ENCODE peak calls at places on chromosomes 12 and 14, in five cellular contexts. R, H, Y, I and E are unnamed samples.

GRCh38 chr12:123389560-123390351 is 5.8 kb downstream of the KMT5A start:
- DNase-seq in I (peak; percentile 68), H (peak; percentile 74), R (peak; percentile 60), Y (peak; percentile 81), E (peak; percentile 43)

GRCh38 chr14:59455411-59455810 is 9.8 kb downstream of the GPR135 start:
- DNase-seq in I (no peak), H (no peak), R (no peak), Y (peak; percentile 79), E (no peak)

GRCh38 chr12:25308761-25309160 is 58.0 kb upstream of the KRAS start:
- DNase-seq in R (peak; percentile 7), Y (peak; percentile 65), H (no peak), I (no peak), E (no peak)

GRCh38 chr12:132723764-132724140 is 13.1 kb downstream of the PGAM5 start:
- DNase-seq in R (no peak), H (no peak), I (no peak), Y (peak; percentile 53), E (no peak)

GRCh38 chr14:69320581-69321365 is 60.8 kb downstream of the GALNT16 start:
- DNase-seq in R (no peak), Y (no peak), I (no peak), H (no peak), E (no peak)

GRCh38 chr12:109818900-109819500 is 14.2 kb downstream of the TRPV4 start:
- DNase-seq in I (no peak), R (peak; percentile 91), H (no peak), Y (peak; percentile 85), E (no peak)

GRCh38 chr14:31418440-31418839 is 1.9 kb downstream of the HEATR5A start:
- DNase-seq in R (no peak), I (peak; percentile 70), H (no peak), Y (peak; percentile 7), E (no peak)

GRCh38 chr12:30985814-30986452 is 59.4 kb downstream of the TSPAN11 start:
- DNase-seq in H (peak; percentile 79), R (peak; percentile 69), Y (peak; percentile 77), I (peak; percentile 82), E (peak; percentile 66)

GRCh38 chr14:103716091-103716801 is 636 bp downstream of the ZFYVE21 start:
- DNase-seq in H (no peak), Y (peak; percentile 75), R (no peak), I (peak; percentile 69), E (no peak)

GRCh38 chr12:114096461-114096860 is 130.3 kb upstream of the RBM19 start:
- DNase-seq in R (no peak), Y (peak; percentile 80), H (no peak), I (no peak), E (no peak)

GRCh38 chr12:106645465-106646330 is 62.9 kb downstream of the RFX4 start:
- DNase-seq in I (no peak), R (no peak), H (no peak), Y (no peak), E (no peak)

GRCh38 chr14:61342486-61342885 is 21.1 kb downstream of the PRKCH start:
- DNase-seq in R (no peak), Y (no peak), H (no peak), I (no peak), E (no peak)

GRCh38 chr12:109264095-109264942 is 44.8 kb downstream of the FOXN4 start:
- DNase-seq in H (peak; percentile 95), Y (peak; percentile 86), R (peak; percentile 87), I (peak; percentile 92), E (peak; percentile 78)

GRCh38 chr14:91774138-91775096 is 42.5 kb upstream of the CATSPERB start:
- DNase-seq in Y (no peak), H (no peak), R (no peak), I (no peak), E (no peak)

GRCh38 chr14:105290598-105291356 is 10.0 kb downstream of the BRF1 start:
- DNase-seq in H (peak; percentile 42), I (no peak), R (no peak), Y (no peak), E (no peak)

GRCh38 chr14:101991336-101991735 is 27.0 kb downstream of the DYNC1H1 start:
- DNase-seq in Y (no peak), I (no peak), H (no peak), R (no peak), E (no peak)

GRCh38 chr12:100964026-100964425 is 169.4 kb downstream of the ANO4 start:
- DNase-seq in H (no peak), Y (no peak), I (no peak), R (no peak), E (no peak)

GRCh38 chr14:69624131-69624530 is 12.7 kb downstream of the SUSD6 start:
- DNase-seq in R (no peak), I (no peak), Y (no peak), H (no peak), E (no peak)

GRCh38 chr12:101697197-101697929 is at the start of gene CHPT1:
- DNase-seq in Y (peak; percentile 76), R (peak; percentile 47), I (no peak), H (peak; percentile 85), E (peak; percentile 83)

GRCh38 chr14:62743569-62743968 is 301.7 kb downstream of the KCNH5 start:
- DNase-seq in I (no peak), Y (no peak), H (peak; percentile 13), R (no peak), E (no peak)

GRCh38 chr12:96401061-96401871 is 1.0 kb upstream of the CDK17 start:
- DNase-seq in H (peak; percentile 53), Y (peak; percentile 88), R (peak; percentile 81), I (peak; percentile 68), E (peak; percentile 82)
- H2AFZ ChIP-seq in H (peak overlapping the region; percentile 18), Y (peak overlapping the region; percentile 86), R (peak overlapping the region; percentile 74), I (peak overlapping the region; percentile 55), E (peak overlapping the region; percentile 100)

DNA sequence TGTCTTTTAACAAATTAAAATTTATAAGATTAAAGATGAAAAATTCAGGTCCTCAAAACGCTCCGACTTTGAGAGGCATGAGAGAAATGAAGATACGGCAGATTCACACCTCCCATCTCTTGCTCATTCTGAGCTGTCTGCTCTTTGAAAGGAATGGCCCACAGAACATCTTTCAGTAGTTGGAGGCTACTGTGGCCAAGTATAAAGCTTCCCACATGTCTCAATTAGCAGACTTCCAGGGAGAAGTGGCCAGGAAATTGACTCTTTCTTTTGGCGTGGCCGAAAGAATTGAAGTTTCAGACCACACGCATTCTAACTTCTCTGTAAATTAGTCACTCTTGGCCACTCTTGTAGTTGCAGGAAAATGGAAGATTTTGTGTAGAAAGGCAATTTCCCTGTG is 129.2 kb downstream of the DIP2B start:
- DNase-seq in Y (peak; percentile 93), H (no peak), R (no peak), I (no peak), E (no peak)
- H3K9me2 ChIP-seq in Y (no peaks in the 10 kb centered on the region), H (no peaks in the 10 kb centered on the region), R (no peaks in the 10 kb centered on the region), I (no peaks in the 10 kb centered on the region), E (no peaks in the 10 kb centered on the region)

DNA sequence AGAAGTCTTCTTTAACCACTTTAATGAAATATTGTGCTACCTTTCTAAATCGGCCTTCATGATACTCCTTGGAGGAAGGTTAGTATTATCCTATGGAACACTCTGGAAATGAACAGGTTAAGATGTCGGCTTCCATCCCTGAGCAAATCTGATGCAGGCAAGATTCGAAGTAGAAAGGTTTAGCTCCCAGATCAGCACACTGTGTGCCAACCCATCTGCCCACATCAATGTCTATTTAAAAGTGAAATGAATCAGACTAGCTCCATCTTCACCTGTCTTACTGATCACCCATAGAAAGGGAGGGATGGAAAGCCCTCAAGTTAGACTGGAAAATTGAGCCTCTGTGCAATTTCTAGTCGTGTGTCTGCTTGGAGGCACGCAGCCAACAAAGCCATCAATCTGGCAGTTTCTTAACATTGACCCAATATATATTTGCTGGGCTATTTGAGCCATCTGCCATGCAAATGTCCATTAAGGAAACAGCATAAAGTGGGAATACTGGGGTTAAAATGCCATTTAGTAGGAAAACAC is 506.1 kb downstream of the RMST start:
- DNase-seq in H (no peak), R (no peak), I (no peak), Y (no peak), E (no peak)
- H2AFZ ChIP-seq in H (no peak overlapping the region), R (no peak overlapping the region), I (no peak overlapping the region), Y (no peak overlapping the region), E (no peak overlapping the region)

GRCh38 chr12:91077228-91077954 is 19.6 kb upstream of the KERA start:
- DNase-seq in R (no peak), I (no peak), Y (no peak), H (no peak), E (no peak)
- H3K9me2 ChIP-seq in R (no peaks in the 10 kb centered on the region), I (no peaks in the 10 kb centered on the region), Y (no peaks in the 10 kb centered on the region), H (peaks cover 6% of the 10 kb centered on the region), E (no peaks in the 10 kb centered on the region)